ENCODE peak calls at places on chromosomes 13 and 19, in eight cellular contexts. O is HepG2, X is IMR-90, L is OCI-LY7, S is left ventricle myocardium inferior, Z is heart left ventricle, W is psoas muscle, Q is bronchial epithelial cell. V is an unnamed sample.

GRCh38 chr13:36820222-36820621 is 1.2 kb downstream of the RFXAP start:
- DNase-seq in O (no peak), X (no peak), L (peak; percentile 27), S (no peak), Z (no peak), W (no peak), Q (no peak), V (no peak)

GRCh38 chr13:110644892-110645521 is 29.7 kb downstream of the NAXD start:
- DNase-seq in O (no peak), X (peak; percentile 55), L (peak; percentile 64), S (peak; percentile 65), Z (peak; percentile 81), W (peak; percentile 83), Q (peak; percentile 50), V (no peak)

GRCh38 chr19:30593358-30593757 is 221.2 kb downstream of the ZNF536 start:
- DNase-seq in O (no peak), X (no peak), L (no peak), S (no peak), Z (no peak), W (no peak), Q (no peak), V (no peak)

GRCh38 chr13:76887070-76887563 is 912 bp upstream of the KCTD12 start:
- DNase-seq in O (no peak), X (no peak), L (no peak), S (peak; percentile 16), Z (no peak), W (no peak), Q (no peak), V (no peak)

GRCh38 chr13:101474419-101474957 is 22.0 kb downstream of the ITGBL1 start:
- DNase-seq in O (no peak), X (peak; percentile 91), L (no peak), S (no peak), Z (no peak), W (no peak), Q (no peak), V (no peak)

GRCh38 chr19:29487432-29487831 is 38.4 kb upstream of the VSTM2B start:
- DNase-seq in O (no peak), X (no peak), L (peak; percentile 3), S (no peak), Z (no peak), W (no peak), Q (no peak), V (no peak)

GRCh38 chr13:51261610-51262249 is 39.5 kb downstream of the FAM124A start:
- DNase-seq in O (no peak), X (no peak), L (no peak), S (no peak), Z (no peak), W (no peak), Q (no peak), V (no peak)

GRCh38 chr19:5108123-5108613 is 139.3 kb downstream of the KDM4B start:
- DNase-seq in O (no peak), X (no peak), L (no peak), S (no peak), Z (no peak), W (no peak), Q (no peak), V (no peak)

GRCh38 chr19:13132471-13133166 is 14.6 kb downstream of the NACC1 start:
- DNase-seq in O (no peak), X (peak; percentile 79), L (no peak), S (no peak), Z (no peak), W (no peak), Q (no peak), V (no peak)

GRCh38 chr19:29299416-29300380 is 86.7 kb upstream of the UQCRFS1 start:
- DNase-seq in O (no peak), X (no peak), L (no peak), S (no peak), Z (no peak), W (no peak), Q (no peak), V (no peak)

GRCh38 chr13:54357284-54357933 is 1328.8 kb downstream of the OLFM4 start:
- DNase-seq in O (no peak), X (no peak), L (no peak), S (no peak), Z (no peak), W (no peak), Q (no peak), V (no peak)

GRCh38 chr13:78192721-78193120 is 274.1 kb upstream of the EDNRB start:
- DNase-seq in O (no peak), X (peak; percentile 79), L (no peak), S (no peak), Z (no peak), W (no peak), Q (peak; percentile 8), V (no peak)

GRCh38 chr19:46841458-46842083 is 9.1 kb downstream of the AP2S1 start:
- DNase-seq in O (no peak), X (peak; percentile 52), L (no peak), S (peak; percentile 77), Z (peak; percentile 85), W (peak; percentile 13), Q (no peak), V (no peak)

GRCh38 chr13:40102854-40103253 is 447.4 kb downstream of the COG6 start:
- DNase-seq in O (peak; percentile 32), X (peak; percentile 65), L (no peak), S (no peak), Z (no peak), W (no peak), Q (peak; percentile 99), V (no peak)

GRCh38 chr19:19491321-19492025 is 23.9 kb downstream of the TSSK6 start:
- DNase-seq in O (no peak), X (no peak), L (no peak), S (no peak), Z (peak; percentile 40), W (peak; percentile 52), Q (no peak), V (no peak)

GRCh38 chr19:10885241-10886169 is 14.2 kb downstream of the CARM1 start:
- DNase-seq in O (no peak), X (no peak), L (no peak), S (no peak), Z (no peak), W (no peak), Q (no peak), V (no peak)

DNA sequence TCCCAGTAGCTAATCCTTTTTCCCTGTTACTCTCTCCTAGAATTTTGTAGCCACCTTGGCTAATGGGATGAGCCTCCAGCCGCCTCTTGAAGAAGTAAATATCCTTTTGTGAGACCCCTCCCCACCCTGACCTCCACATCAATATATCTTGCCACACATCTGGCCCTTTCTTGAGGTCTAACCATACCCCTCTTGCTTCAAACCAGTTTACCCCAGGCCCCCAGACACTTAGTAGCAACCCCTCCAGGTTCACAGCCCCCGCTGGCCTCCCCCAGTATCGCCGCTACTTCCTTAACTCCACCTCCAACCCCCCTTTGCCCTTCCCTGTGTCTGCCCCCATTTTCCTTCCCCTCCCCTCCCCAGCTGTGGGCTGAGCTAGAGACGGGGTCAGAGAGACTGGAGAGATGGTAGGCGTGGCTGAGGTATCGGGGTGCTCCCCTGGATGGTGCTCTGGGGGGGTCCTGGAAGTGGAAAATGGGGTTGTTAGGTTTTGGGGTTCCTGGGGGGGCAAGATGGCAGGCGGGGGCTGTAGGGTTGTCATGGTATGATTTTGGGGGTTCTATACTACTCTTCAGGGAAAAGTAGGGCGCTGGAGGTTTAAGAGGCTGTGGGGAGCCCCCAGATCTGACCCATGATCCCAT is 2.9 kb downstream of the PRMT1 start:
- DNase-seq in O (no peak), X (no peak), L (no peak), S (no peak), Z (no peak), W (no peak), Q (no peak), V (no peak)
- H3K4me3 ChIP-seq in O (no peak overlapping the region), X (no peak overlapping the region), L (peak overlapping the region; percentile 96), S (peak overlapping the region; percentile 51), Z (peak overlapping the region; percentile 18), W (peak overlapping the region; percentile 95), Q (no peak overlapping the region), V (no peak overlapping the region)

GRCh38 chr19:41554902-41555301 is 21.1 kb upstream of the CEACAM21 start:
- DNase-seq in O (no peak), X (no peak), L (no peak), S (no peak), Z (no peak), W (no peak), Q (no peak), V (peak; percentile 92)

GRCh38 chr19:41553804-41554203 is 22.2 kb upstream of the CEACAM21 start:
- DNase-seq in O (no peak), X (no peak), L (peak; percentile 64), S (no peak), Z (no peak), W (no peak), Q (no peak), V (no peak)

GRCh38 chr19:41551711-41552110 is 24.3 kb upstream of the CEACAM21 start:
- DNase-seq in O (no peak), X (no peak), L (peak; percentile 41), S (no peak), Z (no peak), W (no peak), Q (no peak), V (no peak)

GRCh38 chr19:41551212-41551610 is 24.8 kb upstream of the CEACAM21 start:
- DNase-seq in O (no peak), X (no peak), L (no peak), S (no peak), Z (no peak), W (no peak), Q (no peak), V (no peak)

GRCh38 chr19:41552558-41552957 is 23.4 kb upstream of the CEACAM21 start:
- DNase-seq in O (no peak), X (no peak), L (peak; percentile 92), S (no peak), Z (no peak), W (no peak), Q (no peak), V (no peak)
- H3K4me3 ChIP-seq in O (no peak overlapping the region), X (no peak overlapping the region), L (peak overlapping the region; percentile 84), S (no peak overlapping the region), Z (no peak overlapping the region), W (no peak overlapping the region), Q (no peak overlapping the region), V (no peak overlapping the region)

GRCh38 chr13:19264711-19265110 is 83.1 kb upstream of the TUBA3C start:
- DNase-seq in O (no peak), X (no peak), L (no peak), S (no peak), Z (no peak), W (no peak), Q (no peak), V (no peak)
- H3K4me3 ChIP-seq in O (no peak overlapping the region), X (no peak overlapping the region), L (no peak overlapping the region), S (no peak overlapping the region), Z (no peak overlapping the region), W (no peak overlapping the region), Q (no peak overlapping the region), V (no peak overlapping the region)

GRCh38 chr19:44812142-44812718 is 3.3 kb downstream of the BCAM start:
- DNase-seq in O (peak; percentile 64), X (no peak), L (no peak), S (no peak), Z (no peak), W (no peak), Q (no peak), V (no peak)

GRCh38 chr19:44807652-44808462 is 1.0 kb upstream of the BCAM start:
- DNase-seq in O (peak; percentile 77), X (peak; percentile 34), L (peak; percentile 28), S (no peak), Z (no peak), W (no peak), Q (peak; percentile 53), V (no peak)

GRCh38 chr19:44810555-44811447 is 1.9 kb downstream of the BCAM start:
- DNase-seq in O (no peak), X (no peak), L (no peak), S (no peak), Z (no peak), W (no peak), Q (peak; percentile 23), V (no peak)

GRCh38 chr19:44808463-44809371 is at the start of gene BCAM:
- DNase-seq in O (peak; percentile 65), X (peak; percentile 54), L (no peak), S (peak; percentile 86), Z (peak; percentile 93), W (peak; percentile 86), Q (no peak), V (no peak)

GRCh38 chr19:44809856-44810554 is 1.1 kb downstream of the BCAM start:
- DNase-seq in O (no peak), X (no peak), L (no peak), S (no peak), Z (no peak), W (no peak), Q (peak; percentile 47), V (no peak)
- H3K4me3 ChIP-seq in O (peak overlapping the region; percentile 94), X (no peak overlapping the region), L (no peak overlapping the region), S (peak overlapping the region; percentile 86), Z (peak overlapping the region; percentile 63), W (peak overlapping the region; percentile 78), Q (peak overlapping the region; percentile 58), V (no peak overlapping the region)